ENCODE peak calls at places on chromosomes 13 and 19, in seven cellular contexts. B is A549, Q is Peyer's patch, J is upper lobe of left lung, V is tibial nerve, D is testis, U is prostate gland. Y is an unnamed sample.

GRCh38 chr19:37928527-37929286 is 21.7 kb downstream of the SIPA1L3 start:
- DNase-seq in B (peak), Q (peak), J (peak), V (no peak), D (no peak), U (no peak), Y (no peak)

GRCh38 chr19:3358919-3359849 is 7.2 kb upstream of the NFIC start:
- DNase-seq in B (no peak), Q (peak), J (peak), V (no peak), D (peak), U (peak), Y (peak)

GRCh38 chr13:45623516-45624090 is 8.1 kb upstream of the ERICH6B start:
- DNase-seq in B (peak), Q (no peak), J (no peak), V (no peak), D (no peak), U (no peak), Y (peak)

GRCh38 chr19:45177817-45178261 is at the start of gene TRAPPC6A:
- DNase-seq in B (peak), Q (peak), J (no peak), V (peak), D (no peak), U (no peak), Y (peak)

GRCh38 chr13:85313761-85314503 is 485.3 kb downstream of the SLITRK6 start:
- DNase-seq in B (peak), Q (no peak), J (no peak), V (no peak), D (no peak), U (no peak), Y (no peak)

GRCh38 chr13:50387124-50387581 is 371.9 kb downstream of the KCNRG start:
- DNase-seq in B (no peak), Q (peak), J (peak), V (peak), D (peak), U (peak), Y (peak)

GRCh38 chr13:48078251-48078656 is 16.6 kb downstream of the MED4 start:
- DNase-seq in B (peak), Q (peak), J (no peak), V (no peak), D (no peak), U (no peak), Y (peak)

GRCh38 chr13:18212873-18213272 is 968.8 kb downstream of the TUBA3C start:
- DNase-seq in B (peak), Q (no peak), J (no peak), V (peak), D (peak), U (peak), Y (no peak)

GRCh38 chr13:26837102-26837501 is 76.5 kb upstream of the GPR12 start:
- DNase-seq in B (no peak), Q (no peak), J (no peak), V (no peak), D (no peak), U (no peak), Y (no peak)

GRCh38 chr13:24220086-24220703 is 59.7 kb downstream of the SPATA13 start:
- DNase-seq in B (peak), Q (peak), J (no peak), V (peak), D (peak), U (peak), Y (peak)

GRCh38 chr19:43425567-43426392 is 11.1 kb downstream of the TEX101 start:
- DNase-seq in B (peak), Q (no peak), J (no peak), V (no peak), D (no peak), U (peak), Y (no peak)

GRCh38 chr13:97003071-97003470 is 8.8 kb upstream of the OXGR1 start:
- DNase-seq in B (no peak), Q (no peak), J (no peak), V (no peak), D (no peak), U (no peak), Y (no peak)

GRCh38 chr13:77760893-77761292 is 63.4 kb downstream of the SLAIN1 start:
- DNase-seq in B (no peak), Q (no peak), J (no peak), V (no peak), D (no peak), U (no peak), Y (no peak)

GRCh38 chr19:2186071-2186846 is 22.5 kb downstream of the DOT1L start:
- DNase-seq in B (no peak), Q (no peak), J (peak), V (peak), D (peak), U (peak), Y (no peak)

GRCh38 chr13:105908581-105908980 is 626.9 kb downstream of the EFNB2 start:
- DNase-seq in B (no peak), Q (no peak), J (no peak), V (no peak), D (no peak), U (no peak), Y (no peak)

GRCh38 chr19:37931941-37932655 is 25.1 kb downstream of the SIPA1L3 start:
- DNase-seq in B (peak), Q (peak), J (peak), V (no peak), D (peak), U (peak), Y (no peak)

GRCh38 chr19:58368561-58369360 is 6.2 kb upstream of the ZNF497 start:
- DNase-seq in B (no peak), Q (no peak), J (peak), V (no peak), D (no peak), U (no peak), Y (no peak)

GRCh38 chr19:3471954-3472655 is 8.2 kb downstream of the SMIM24 start:
- DNase-seq in B (no peak), Q (no peak), J (peak), V (peak), D (no peak), U (peak), Y (peak)

GRCh38 chr19:31905980-31906948 is 439.1 kb upstream of the ZNF507 start:
- DNase-seq in B (no peak), Q (no peak), J (no peak), V (peak), D (no peak), U (peak), Y (no peak)

GRCh38 chr13:77196052-77196618 is 130.8 kb downstream of the MYCBP2 start:
- DNase-seq in B (no peak), Q (no peak), J (no peak), V (no peak), D (no peak), U (no peak), Y (no peak)

GRCh38 chr13:93243375-93244063 is 16.9 kb downstream of the GPC6 start:
- DNase-seq in B (no peak), Q (no peak), J (no peak), V (no peak), D (no peak), U (no peak), Y (no peak)

GRCh38 chr13:85798999-85799646 is at the start of gene SLITRK6:
- DNase-seq in B (peak), Q (no peak), J (no peak), V (no peak), D (no peak), U (peak), Y (no peak)

GRCh38 chr19:18995804-18996241 is 37.5 kb downstream of the SUGP2 start:
- DNase-seq in B (peak), Q (no peak), J (no peak), V (no peak), D (peak), U (peak), Y (peak)

GRCh38 chr13:114081761-114082681 is 50.4 kb downstream of the RASA3 start:
- DNase-seq in B (no peak), Q (no peak), J (no peak), V (no peak), D (no peak), U (no peak), Y (no peak)

DNA sequence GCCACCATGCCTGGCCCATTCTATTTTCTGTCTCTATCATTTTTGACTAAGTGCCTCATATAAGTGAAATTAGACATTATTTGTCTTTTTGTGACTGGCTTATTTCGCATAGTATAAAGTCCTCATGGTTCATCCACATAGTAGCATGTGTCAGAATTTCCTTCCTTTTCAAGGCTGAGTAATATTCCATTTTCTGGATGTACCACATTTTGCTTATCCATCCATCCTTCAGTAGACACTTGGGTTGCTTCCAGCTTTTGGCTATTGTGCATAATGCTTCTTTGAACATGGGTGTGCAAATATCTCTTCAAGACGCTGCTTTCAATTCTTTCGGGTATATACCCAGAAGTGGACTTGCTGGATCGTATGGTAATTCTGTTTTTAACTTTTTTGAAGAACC is 51.5 kb upstream of the USE1 start:
- DNase-seq in B (no peak), Q (no peak), J (no peak), V (no peak), D (no peak), U (no peak), Y (no peak)
- TF ChIP-seq POLR2A in B (no peak), Q (no peak), J (no peak), V (no peak), D (no peak), U (no peak), Y (no peak)

DNA sequence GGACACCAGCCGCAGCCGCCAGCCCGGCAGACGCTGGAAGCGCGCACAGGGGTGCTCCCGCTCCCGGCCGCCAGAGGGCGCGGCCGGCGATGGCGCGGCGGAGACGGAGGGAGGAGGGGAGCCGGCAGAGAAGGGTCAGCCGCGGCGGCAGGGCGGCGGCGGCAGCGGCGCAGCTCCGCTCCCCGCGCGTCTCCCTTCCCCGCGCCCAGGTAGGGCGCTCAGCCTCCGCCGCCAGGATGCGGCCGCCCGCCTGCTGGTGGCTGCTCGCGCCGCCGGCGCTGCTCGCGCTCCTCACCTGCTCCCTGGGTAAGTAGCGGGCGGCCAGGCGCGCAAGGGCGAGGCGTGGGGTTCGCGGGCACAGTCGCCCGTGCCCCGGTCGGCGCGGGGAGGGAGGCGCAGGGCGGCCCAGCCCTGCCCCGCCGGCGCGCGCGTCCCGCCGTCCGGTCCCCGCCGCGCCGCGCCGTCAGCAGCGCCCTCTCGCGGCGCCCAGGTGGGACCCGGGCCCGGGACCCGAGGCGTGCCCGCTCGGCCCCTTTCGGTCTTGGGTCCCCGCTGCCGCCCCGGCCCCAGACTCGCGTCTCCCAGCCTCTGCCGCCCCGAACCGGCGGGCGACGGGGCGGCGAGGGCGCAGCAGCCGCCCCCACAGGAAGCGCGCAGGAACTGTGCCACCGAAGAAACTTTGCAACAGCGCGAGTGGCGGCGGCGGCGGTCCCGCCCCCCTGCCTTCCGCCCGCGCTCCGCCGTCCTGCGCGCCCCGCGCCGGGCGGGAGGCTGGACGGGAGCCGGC is at the start of gene B3GLCT:
- DNase-seq in B (peak), Q (peak), J (peak), V (peak), D (peak), U (peak), Y (peak)
- TF ChIP-seq POLR2A in B (peak), Q (peak), J (peak), V (peak), D (no peak), U (peak), Y (peak)

GRCh38 chr13:52345631-52346251 is 60.2 kb downstream of the THSD1 start:
- DNase-seq in B (no peak), Q (no peak), J (no peak), V (no peak), D (no peak), U (no peak), Y (no peak)

GRCh38 chr13:52348983-52349780 is 56.8 kb downstream of the THSD1 start:
- DNase-seq in B (peak), Q (no peak), J (no peak), V (no peak), D (no peak), U (no peak), Y (peak)

GRCh38 chr13:52344108-52344507 is 61.9 kb downstream of the THSD1 start:
- DNase-seq in B (no peak), Q (no peak), J (no peak), V (no peak), D (no peak), U (no peak), Y (no peak)

GRCh38 chr13:52348081-52348480 is 57.9 kb downstream of the THSD1 start:
- DNase-seq in B (peak), Q (no peak), J (no peak), V (no peak), D (no peak), U (no peak), Y (no peak)

GRCh38 chr13:52345048-52345447 is 60.9 kb downstream of the THSD1 start:
- DNase-seq in B (no peak), Q (no peak), J (no peak), V (no peak), D (no peak), U (no peak), Y (no peak)
- TF ChIP-seq POLR2A in B (no peak), Q (no peak), J (no peak), V (no peak), D (no peak), U (no peak), Y (no peak)

GRCh38 chr13:109792416-109793090 is 6.2 kb upstream of the IRS2 start:
- DNase-seq in B (no peak), Q (no peak), J (no peak), V (no peak), D (no peak), U (no peak), Y (peak)
- TF ChIP-seq POLR2A in B (no peak), Q (no peak), J (no peak), V (no peak), D (no peak), U (no peak), Y (no peak)

GRCh38 chr13:43805681-43806128 is 18.9 kb upstream of the ENOX1 start:
- DNase-seq in B (peak), Q (no peak), J (no peak), V (no peak), D (no peak), U (no peak), Y (no peak)
- TF ChIP-seq POLR2A in B (no peak), Q (no peak), J (no peak), V (no peak), D (no peak), U (no peak), Y (no peak)

GRCh38 chr19:7636691-7637373 is at the start of gene STXBP2:
- DNase-seq in B (peak), Q (peak), J (peak), V (peak), D (peak), U (peak), Y (peak)
- TF ChIP-seq POLR2A in B (peak), Q (peak), J (peak), V (no peak), D (no peak), U (peak), Y (peak)

DNA sequence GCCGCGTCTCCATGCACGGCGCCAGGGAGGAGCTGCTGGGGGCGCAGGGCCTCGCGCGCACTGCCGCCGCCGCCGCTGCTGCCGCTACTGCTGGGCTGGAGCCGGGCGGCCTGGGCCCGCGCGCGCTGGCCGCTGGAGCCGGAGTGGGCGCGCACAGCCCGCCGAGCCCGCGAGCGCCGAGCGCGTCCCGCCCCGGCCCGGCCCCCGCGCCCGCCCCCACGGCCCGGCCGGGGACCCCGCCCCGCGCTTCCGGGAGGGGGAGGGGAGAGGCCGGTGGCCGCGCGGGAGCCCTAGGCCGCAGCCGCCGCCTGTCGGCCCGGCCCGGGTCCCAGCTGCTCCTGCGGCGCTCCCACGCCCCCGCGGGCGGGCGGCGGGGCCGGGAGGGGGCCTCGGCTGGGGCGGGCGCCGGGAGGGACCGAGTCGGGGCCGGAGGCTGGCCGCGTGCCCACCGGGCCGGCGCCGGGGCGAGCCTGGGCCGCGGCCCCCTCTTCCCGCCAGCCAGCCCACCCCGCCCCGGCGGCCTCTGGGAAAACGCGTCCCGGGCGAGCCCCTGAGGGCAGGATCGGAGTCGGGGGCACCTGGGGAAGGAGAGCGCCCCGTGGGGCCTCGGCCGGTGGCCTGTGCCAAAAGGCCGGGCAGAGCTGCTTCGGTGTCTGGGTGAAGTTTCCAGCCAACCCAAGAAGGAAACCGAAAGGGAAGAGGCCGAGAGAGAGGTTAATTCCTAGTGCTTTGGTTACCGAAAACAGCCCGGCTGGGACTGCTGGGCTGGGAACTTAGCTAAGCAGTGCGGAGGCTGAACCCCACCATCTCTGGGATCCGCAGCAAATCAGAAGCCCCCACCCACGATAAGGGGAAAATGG is at the start of gene STK24:
- DNase-seq in B (peak), Q (peak), J (peak), V (peak), D (peak), U (peak), Y (peak)
- TF ChIP-seq POLR2A in B (peak), Q (peak), J (peak), V (peak), D (no peak), U (peak), Y (peak)

GRCh38 chr19:49453013-49453756 is at the start of gene ALDH16A1:
- DNase-seq in B (peak), Q (peak), J (peak), V (peak), D (peak), U (peak), Y (peak)
- TF ChIP-seq POLR2A in B (peak), Q (peak), J (peak), V (peak), D (peak), U (peak), Y (peak)